ENCODE peak calls at places on chromosomes 16 and 17, in ten cellular contexts. Q is lower lobe of right lung; M is non-pigmented ciliary epithelial cell; I is stimulated activated CD4-positive, alpha-beta T cell treated with anti-CD3 and anti-CD28 coated beads, Interleukin-1b, Interleukin-23, amount 100 ng/mL, for 1 hour; L is iPS DF 19.7; U is lower leg skin; C is SJSA1; A is activated CD4-positive, CD25-positive, alpha-beta regulatory T cell; X is CD8-positive, alpha-beta memory T cell; O is memory B cell. G is an unnamed sample.
A peak's percentile ranks its signal among the peaks of the same experiment; 100 is the strongest.

GRCh38 chr16:56767018-56767417 is 37.1 kb downstream of the NUP93 start:
- DNase-seq in M (no peak), C (no peak), I (no peak), U (no peak), X (no peak), L (no peak), Q (no peak), A (no peak), O (no peak), G (no peak)

GRCh38 chr16:16042076-16042475 is 92.7 kb downstream of the ABCC1 start:
- DNase-seq in A (no peak), U (no peak), O (no peak), Q (peak; percentile 58), M (peak; percentile 59), L (no peak), X (no peak), C (no peak), I (no peak), G (no peak)

GRCh38 chr17:6072157-6072556 is 2.0 kb downstream of the WSCD1 start:
- DNase-seq in O (no peak), X (peak; percentile 17), M (no peak), C (no peak), Q (no peak), L (no peak), A (no peak), I (no peak), U (no peak), G (no peak)

GRCh38 chr16:56356276-56357241 is 68.8 kb downstream of the AMFR start:
- DNase-seq in M (peak; percentile 54), L (peak; percentile 64), Q (peak; percentile 86), X (peak; percentile 62), O (peak; percentile 45), I (no peak), U (peak; percentile 55), A (peak; percentile 17), C (peak; percentile 89), G (peak; percentile 74)

GRCh38 chr17:46826116-46826515 is 7.6 kb upstream of the WNT3 start:
- DNase-seq in M (no peak), Q (no peak), U (no peak), C (no peak), A (no peak), X (no peak), I (no peak), O (no peak), L (no peak), G (no peak)

GRCh38 chr17:7192271-7192937 is 13.2 kb upstream of the ASGR1 start:
- DNase-seq in U (no peak), C (no peak), Q (peak; percentile 22), A (no peak), O (no peak), M (no peak), X (no peak), L (no peak), I (no peak), G (no peak)

GRCh38 chr16:5007256-5007655 is 26.5 kb downstream of the NAGPA start:
- DNase-seq in M (no peak), A (no peak), L (no peak), Q (peak; percentile 15), C (no peak), U (no peak), O (no peak), I (no peak), X (no peak), G (no peak)

GRCh38 chr16:53282975-53283946 is 151.0 kb upstream of the RBL2 start:
- DNase-seq in U (no peak), O (no peak), I (no peak), X (no peak), A (no peak), L (no peak), Q (no peak), M (no peak), C (no peak), G (no peak)

GRCh38 chr17:82710499-82711232 is 5.8 kb upstream of the FN3KRP start:
- DNase-seq in U (no peak), A (no peak), I (no peak), Q (no peak), X (no peak), L (no peak), O (no peak), C (no peak), M (no peak), G (no peak)

GRCh38 chr17:82592751-82593589 is 55.3 kb downstream of the WDR45B start:
- DNase-seq in Q (peak; percentile 80), A (peak; percentile 53), I (no peak), O (peak; percentile 65), X (peak; percentile 84), L (peak; percentile 48), M (peak; percentile 17), U (peak; percentile 81), C (peak; percentile 86), G (peak; percentile 72)

GRCh38 chr16:67677712-67678111 is 11.1 kb downstream of the C16orf86 start:
- DNase-seq in A (no peak), X (no peak), Q (no peak), O (no peak), L (no peak), U (no peak), C (no peak), I (no peak), M (no peak), G (no peak)

GRCh38 chr16:9906218-9906617 is 276.0 kb downstream of the GRIN2A start:
- DNase-seq in I (no peak), A (no peak), C (no peak), U (no peak), Q (no peak), M (no peak), X (no peak), L (no peak), O (no peak), G (no peak)

GRCh38 chr17:2975469-2975958 is 87.9 kb downstream of the OR1D5 start:
- DNase-seq in X (no peak), A (no peak), M (no peak), O (no peak), L (no peak), I (no peak), U (no peak), C (no peak), Q (no peak), G (no peak)

GRCh38 chr17:35747540-35748017 is 5.5 kb downstream of the GAS2L2 start:
- DNase-seq in I (peak; percentile 38), O (peak; percentile 76), Q (peak; percentile 72), C (peak; percentile 71), A (peak; percentile 59), M (peak; percentile 47), L (no peak), X (peak; percentile 83), U (peak; percentile 69), G (peak; percentile 86)

GRCh38 chr17:50274142-50274944 is at the start of gene TMEM92:
- DNase-seq in I (no peak), U (no peak), X (no peak), O (no peak), L (no peak), C (no peak), M (no peak), Q (peak; percentile 82), A (no peak), G (no peak)

GRCh38 chr17:27502526-27503324 is 46.5 kb downstream of the KSR1 start:
- DNase-seq in M (peak; percentile 74), A (no peak), Q (no peak), X (no peak), L (no peak), I (no peak), C (peak; percentile 51), U (no peak), O (no peak), G (no peak)

GRCh38 chr16:30774367-30775130 is 12.4 kb downstream of the RNF40 start:
- DNase-seq in Q (no peak), M (no peak), A (no peak), C (no peak), L (no peak), U (no peak), I (no peak), X (no peak), O (no peak), G (no peak)

G was measured in activated CD4-positive, alpha-beta memory T cell treated with anti-CD3 and anti-CD28 coated beads for 36 hours.